ENCODE peak calls at places on chromosomes 3 and 15, in seven cellular contexts. Z is IMR-90; D is aorta; H is CD8-positive, alpha-beta memory T cell; R is left ventricle myocardium inferior; X is heart left ventricle; L is cardiac muscle cell. Y is an unnamed sample. For H3K27me3, the result is how much of the 10 kb centered on the place peaks cover.

GRCh38 chr15:25789206-25789605 is 73.9 kb downstream of the ATP10A start:
- DNase-seq in Z (peak), D (no peak), H (no peak), R (no peak), X (no peak), L (peak), Y (no peak)

GRCh38 chr15:86677316-86677715 is 597.6 kb downstream of the AGBL1 start:
- DNase-seq in Z (no peak), D (no peak), H (no peak), R (no peak), X (no peak), L (no peak), Y (no peak)

GRCh38 chr3:37526511-37526910 is 335.2 kb upstream of the CTDSPL start:
- DNase-seq in Z (peak), D (peak), H (no peak), R (peak), X (peak), L (peak), Y (peak)

GRCh38 chr3:194686414-194686815 is 732 bp downstream of the FAM43A start:
- DNase-seq in Z (no peak), D (no peak), H (no peak), R (no peak), X (no peak), L (no peak), Y (no peak)

GRCh38 chr3:25441234-25441856 is 13.3 kb downstream of the RARB start:
- DNase-seq in Z (no peak), D (no peak), H (no peak), R (no peak), X (no peak), L (no peak), Y (no peak)

GRCh38 chr3:29176501-29176900 is 104.4 kb upstream of the RBMS3 start:
- DNase-seq in Z (no peak), D (no peak), H (no peak), R (no peak), X (no peak), L (no peak), Y (no peak)

GRCh38 chr15:32641517-32642059 is at the start of gene SCG5:
- DNase-seq in Z (peak), D (no peak), H (no peak), R (no peak), X (no peak), L (peak), Y (no peak)

GRCh38 chr3:80688814-80689213 is 921.0 kb upstream of the ROBO1 start:
- DNase-seq in Z (no peak), D (no peak), H (no peak), R (no peak), X (no peak), L (peak), Y (no peak)

GRCh38 chr3:12158387-12159226 is at the start of gene TIMP4:
- DNase-seq in Z (peak), D (peak), H (no peak), R (peak), X (peak), L (peak), Y (peak)

GRCh38 chr3:12155833-12156232 is 2.9 kb downstream of the TIMP4 start:
- DNase-seq in Z (peak), D (no peak), H (no peak), R (no peak), X (no peak), L (peak), Y (no peak)

GRCh38 chr3:12155264-12155663 is 3.4 kb downstream of the TIMP4 start:
- DNase-seq in Z (no peak), D (no peak), H (no peak), R (no peak), X (no peak), L (no peak), Y (no peak)

GRCh38 chr3:12157026-12157425 is 1.7 kb downstream of the TIMP4 start:
- DNase-seq in Z (no peak), D (no peak), H (no peak), R (no peak), X (no peak), L (no peak), Y (no peak)

GRCh38 chr3:12159227-12159601 is 502 bp upstream of the TIMP4 start:
- DNase-seq in Z (no peak), D (no peak), H (no peak), R (no peak), X (no peak), L (no peak), Y (no peak)
- H3K4me3 ChIP-seq in Z (no peak), D (no peak), H (no peak), R (peak), X (peak), L (no peak), Y (no peak)

GRCh38 chr3:62369476-62369743 is 3.9 kb downstream of the FEZF2 start:
- DNase-seq in Z (no peak), D (no peak), H (no peak), R (no peak), X (no peak), L (no peak), Y (no peak)
- H3K27me3 ChIP-seq in Z (half or more), D (under half), H (under half), R (half or more), X (half or more), L (half or more), Y (half or more)

GRCh38 chr15:97585408-97585807 is 375.1 kb upstream of the ARRDC4 start:
- DNase-seq in Z (no peak), D (no peak), H (no peak), R (no peak), X (no peak), L (no peak), Y (no peak)
- H3K4me3 ChIP-seq in Z (no peak), D (no peak), H (no peak), R (no peak), X (no peak), L (no peak), Y (no peak)

GRCh38 chr3:123791898-123792297 is 92.2 kb downstream of the MYLK start:
- DNase-seq in Z (peak), D (no peak), H (no peak), R (no peak), X (no peak), L (peak), Y (no peak)

GRCh38 chr3:123792473-123793201 is 91.5 kb downstream of the MYLK start:
- DNase-seq in Z (peak), D (no peak), H (no peak), R (no peak), X (no peak), L (no peak), Y (no peak)

GRCh38 chr3:123798540-123798939 is 85.6 kb downstream of the MYLK start:
- DNase-seq in Z (no peak), D (no peak), H (no peak), R (no peak), X (no peak), L (no peak), Y (peak)

GRCh38 chr3:123793425-123793824 is 90.7 kb downstream of the MYLK start:
- DNase-seq in Z (no peak), D (no peak), H (no peak), R (no peak), X (no peak), L (no peak), Y (no peak)

DNA sequence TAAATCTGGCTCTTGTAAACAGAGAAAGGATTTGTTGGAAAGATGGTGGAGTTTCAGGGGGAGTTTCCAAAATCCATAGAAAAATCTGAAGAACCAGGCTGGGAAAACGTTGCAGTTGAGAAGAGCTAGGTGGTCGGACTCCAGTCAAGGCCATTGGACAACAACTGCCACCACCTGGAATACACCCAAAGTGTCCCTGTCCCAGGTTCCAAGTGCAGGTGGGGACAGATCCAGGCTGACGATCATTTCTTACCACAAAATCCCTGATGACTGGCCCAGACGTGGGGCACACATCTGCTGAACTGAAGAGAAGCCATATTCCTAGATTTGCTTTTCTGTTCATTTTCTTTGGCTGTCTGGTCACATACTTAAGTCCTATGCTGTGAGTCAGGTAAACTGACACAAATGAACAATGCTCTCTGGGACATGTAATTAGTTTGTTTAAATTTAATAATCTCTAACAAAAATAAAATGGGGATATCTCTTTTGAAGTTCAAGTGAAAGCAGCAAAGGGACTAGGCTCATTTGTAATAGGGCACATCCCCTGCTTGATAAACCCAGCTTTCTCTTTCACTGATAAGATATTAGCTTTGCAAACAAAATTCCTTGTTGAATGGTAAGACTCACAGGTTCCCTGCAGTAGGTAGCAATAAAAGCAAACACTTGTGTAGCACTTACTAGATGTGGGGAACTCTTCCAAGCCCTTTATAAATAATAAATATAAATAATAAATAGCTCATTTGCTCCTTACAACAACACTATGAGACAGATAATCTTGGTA is 88.5 kb downstream of the MYLK start:
- DNase-seq in Z (no peak), D (no peak), H (no peak), R (no peak), X (no peak), L (no peak), Y (no peak)
- H3K27me3 ChIP-seq in Z (under half), D (under half), H (under half), R (under half), X (under half), L (under half), Y (under half)

DNA sequence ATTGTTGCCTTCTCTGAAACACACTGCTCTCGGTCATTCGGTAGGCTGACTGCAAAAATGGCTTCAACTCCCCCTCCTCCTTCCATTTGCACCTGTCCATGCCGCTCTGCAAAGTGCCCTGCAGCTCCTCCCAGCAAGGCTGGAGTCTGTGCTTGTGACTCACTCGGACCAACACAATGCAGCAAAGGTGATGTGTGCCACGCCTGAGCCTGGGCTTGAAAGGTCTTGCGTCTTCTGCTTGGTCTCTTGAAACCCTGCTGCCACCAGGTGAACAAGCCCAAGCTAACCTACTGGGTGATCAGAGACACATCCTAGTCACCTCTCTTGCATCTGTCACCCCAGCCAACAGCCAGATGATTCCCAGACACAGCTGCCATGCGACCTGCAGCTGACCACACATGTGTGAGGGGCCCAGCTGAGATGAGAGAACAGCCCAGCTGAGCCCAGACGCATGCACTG is 71.1 kb downstream of the MGLL start:
- DNase-seq in Z (peak), D (no peak), H (no peak), R (no peak), X (no peak), L (no peak), Y (no peak)
- H3K4me3 ChIP-seq in Z (no peak), D (no peak), H (no peak), R (no peak), X (no peak), L (no peak), Y (no peak)

GRCh38 chr15:66253296-66253642 is 281 bp downstream of the MEGF11 start:
- DNase-seq in Z (no peak), D (no peak), H (no peak), R (no peak), X (no peak), L (no peak), Y (no peak)

GRCh38 chr15:66254364-66255292 is 1.1 kb upstream of the MEGF11 start:
- DNase-seq in Z (no peak), D (no peak), H (no peak), R (no peak), X (no peak), L (no peak), Y (no peak)

GRCh38 chr15:66255293-66255676 is 1.7 kb upstream of the MEGF11 start:
- DNase-seq in Z (no peak), D (no peak), H (no peak), R (no peak), X (no peak), L (no peak), Y (no peak)

GRCh38 chr15:66252411-66253295 is 897 bp downstream of the MEGF11 start:
- DNase-seq in Z (no peak), D (peak), H (peak), R (peak), X (peak), L (peak), Y (peak)

DNA sequence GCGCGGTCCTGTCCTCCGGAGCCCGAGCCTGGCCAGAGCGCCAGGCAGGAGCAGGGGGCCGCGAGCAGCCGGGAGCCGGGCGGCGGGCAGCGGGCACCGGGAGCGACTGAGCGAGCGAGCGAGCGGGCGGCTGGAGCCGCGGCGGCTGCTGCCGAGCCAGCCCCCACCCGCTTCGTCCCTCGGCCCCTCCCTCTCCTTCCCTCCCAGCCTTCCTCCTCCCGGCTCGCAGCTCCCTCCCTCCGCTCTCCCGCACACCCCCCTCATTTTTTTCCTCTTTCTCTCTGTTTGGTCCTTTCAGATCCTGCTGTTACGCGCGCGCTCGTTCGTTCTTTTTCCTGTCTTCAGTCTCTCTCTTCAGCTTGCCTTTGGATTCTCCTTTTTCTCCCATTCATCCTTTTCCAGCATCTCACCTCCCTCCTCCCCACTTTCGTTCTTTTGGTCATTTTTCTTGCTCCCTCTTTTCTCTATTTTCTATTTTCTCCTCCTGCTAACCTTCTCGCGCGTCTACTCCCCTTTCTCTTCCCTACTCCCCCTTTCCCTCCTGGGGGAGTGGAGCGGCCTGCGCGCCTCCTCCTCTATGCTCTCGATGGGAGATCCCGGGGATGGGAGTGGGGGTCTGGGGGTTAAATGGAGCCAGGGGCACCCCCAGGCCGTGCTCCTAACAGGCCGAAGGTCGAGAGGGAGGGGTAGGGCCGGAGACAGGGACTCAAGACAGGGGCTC is at the start of gene MEGF11:
- DNase-seq in Z (peak), D (peak), H (no peak), R (peak), X (no peak), L (peak), Y (no peak)
- H3K27me3 ChIP-seq in Z (half or more), D (under half), H (half or more), R (half or more), X (half or more), L (half or more), Y (under half)

Y was measured in right lobe of liver.